ENCODE peak calls at places on chromosomes 12 and 14, in four cellular contexts. One of them, this sample, is unnamed.

GRCh38 chr14:23025181-23025788 is 9.4 kb downstream of the PSMB5 start:
- DNase-seq in stimulated activated CD4-positive, alpha-beta T cell treated with anti-CD3 and anti-CD28 coated beads, Interleukin-15, amount 100 ng/mL, for 24 hours: peak
- DNase-seq in amniotic stem cell: no peak
- DNase-seq in NCI-H774: no peak
- DNase-seq in this sample: no peak

GRCh38 chr12:113876160-113876559 is 90.0 kb downstream of the RBM19 start:
- DNase-seq in stimulated activated CD4-positive, alpha-beta T cell treated with anti-CD3 and anti-CD28 coated beads, Interleukin-15, amount 100 ng/mL, for 24 hours: no peak
- DNase-seq in NCI-H774: no peak
- DNase-seq in amniotic stem cell: no peak
- DNase-seq in this sample: no peak

GRCh38 chr14:100140452-100141132 is 18.9 kb downstream of the DEGS2 start:
- DNase-seq in stimulated activated CD4-positive, alpha-beta T cell treated with anti-CD3 and anti-CD28 coated beads, Interleukin-15, amount 100 ng/mL, for 24 hours: no peak
- DNase-seq in NCI-H774: no peak
- DNase-seq in amniotic stem cell: no peak
- DNase-seq in this sample: no peak

GRCh38 chr14:88005978-88006851 is 1.3 kb downstream of the GPR65 start:
- DNase-seq in NCI-H774: no peak
- DNase-seq in stimulated activated CD4-positive, alpha-beta T cell treated with anti-CD3 and anti-CD28 coated beads, Interleukin-15, amount 100 ng/mL, for 24 hours: peak
- DNase-seq in amniotic stem cell: no peak
- DNase-seq in this sample: no peak

GRCh38 chr12:45655186-45655585 is 74.3 kb upstream of the ARID2 start:
- DNase-seq in stimulated activated CD4-positive, alpha-beta T cell treated with anti-CD3 and anti-CD28 coated beads, Interleukin-15, amount 100 ng/mL, for 24 hours: peak
- DNase-seq in amniotic stem cell: no peak
- DNase-seq in NCI-H774: peak
- DNase-seq in this sample: peak

GRCh38 chr12:65672441-65672840 is 151.8 kb upstream of the HMGA2 start:
- DNase-seq in amniotic stem cell: no peak
- DNase-seq in NCI-H774: no peak
- DNase-seq in stimulated activated CD4-positive, alpha-beta T cell treated with anti-CD3 and anti-CD28 coated beads, Interleukin-15, amount 100 ng/mL, for 24 hours: no peak
- DNase-seq in this sample: no peak

GRCh38 chr12:132049442-132049841 is 94.7 kb downstream of the DDX51 start:
- DNase-seq in stimulated activated CD4-positive, alpha-beta T cell treated with anti-CD3 and anti-CD28 coated beads, Interleukin-15, amount 100 ng/mL, for 24 hours: no peak
- DNase-seq in amniotic stem cell: no peak
- DNase-seq in NCI-H774: no peak
- DNase-seq in this sample: no peak

GRCh38 chr12:59446156-59446555 is 149.7 kb upstream of the SLC16A7 start:
- DNase-seq in amniotic stem cell: no peak
- DNase-seq in stimulated activated CD4-positive, alpha-beta T cell treated with anti-CD3 and anti-CD28 coated beads, Interleukin-15, amount 100 ng/mL, for 24 hours: no peak
- DNase-seq in NCI-H774: no peak
- DNase-seq in this sample: no peak

GRCh38 chr12:10241781-10242180 is 29.1 kb downstream of the GABARAPL1 start:
- DNase-seq in stimulated activated CD4-positive, alpha-beta T cell treated with anti-CD3 and anti-CD28 coated beads, Interleukin-15, amount 100 ng/mL, for 24 hours: no peak
- DNase-seq in NCI-H774: no peak
- DNase-seq in amniotic stem cell: no peak
- DNase-seq in this sample: no peak

GRCh38 chr12:123401753-123402683 is 18.1 kb downstream of the KMT5A start:
- DNase-seq in NCI-H774: no peak
- DNase-seq in stimulated activated CD4-positive, alpha-beta T cell treated with anti-CD3 and anti-CD28 coated beads, Interleukin-15, amount 100 ng/mL, for 24 hours: no peak
- DNase-seq in amniotic stem cell: no peak
- DNase-seq in this sample: no peak

GRCh38 chr14:63045234-63045611 is at the start of gene KCNH5:
- DNase-seq in stimulated activated CD4-positive, alpha-beta T cell treated with anti-CD3 and anti-CD28 coated beads, Interleukin-15, amount 100 ng/mL, for 24 hours: peak
- DNase-seq in NCI-H774: peak
- DNase-seq in amniotic stem cell: no peak
- DNase-seq in this sample: no peak

GRCh38 chr12:131202592-131203378 is 249.1 kb downstream of the ADGRD1 start:
- DNase-seq in stimulated activated CD4-positive, alpha-beta T cell treated with anti-CD3 and anti-CD28 coated beads, Interleukin-15, amount 100 ng/mL, for 24 hours: no peak
- DNase-seq in NCI-H774: no peak
- DNase-seq in amniotic stem cell: no peak
- DNase-seq in this sample: no peak

GRCh38 chr12:43969882-43970281 is 134.0 kb downstream of the TMEM117 start:
- DNase-seq in NCI-H774: no peak
- DNase-seq in amniotic stem cell: no peak
- DNase-seq in stimulated activated CD4-positive, alpha-beta T cell treated with anti-CD3 and anti-CD28 coated beads, Interleukin-15, amount 100 ng/mL, for 24 hours: no peak
- DNase-seq in this sample: no peak

GRCh38 chr12:124928912-124929530 is 14.6 kb upstream of the UBC start:
- DNase-seq in NCI-H774: no peak
- DNase-seq in stimulated activated CD4-positive, alpha-beta T cell treated with anti-CD3 and anti-CD28 coated beads, Interleukin-15, amount 100 ng/mL, for 24 hours: no peak
- DNase-seq in amniotic stem cell: no peak
- DNase-seq in this sample: no peak

GRCh38 chr14:69043598-69044267 is 64.6 kb upstream of the ACTN1 start:
- DNase-seq in NCI-H774: no peak
- DNase-seq in stimulated activated CD4-positive, alpha-beta T cell treated with anti-CD3 and anti-CD28 coated beads, Interleukin-15, amount 100 ng/mL, for 24 hours: no peak
- DNase-seq in amniotic stem cell: no peak
- DNase-seq in this sample: no peak

GRCh38 chr12:67663121-67663520 is 14.6 kb downstream of the DYRK2 start:
- DNase-seq in amniotic stem cell: peak
- DNase-seq in stimulated activated CD4-positive, alpha-beta T cell treated with anti-CD3 and anti-CD28 coated beads, Interleukin-15, amount 100 ng/mL, for 24 hours: no peak
- DNase-seq in NCI-H774: no peak
- DNase-seq in this sample: no peak

GRCh38 chr14:100156776-100157175 is 2.7 kb downstream of the DEGS2 start:
- DNase-seq in NCI-H774: no peak
- DNase-seq in amniotic stem cell: no peak
- DNase-seq in stimulated activated CD4-positive, alpha-beta T cell treated with anti-CD3 and anti-CD28 coated beads, Interleukin-15, amount 100 ng/mL, for 24 hours: no peak
- DNase-seq in this sample: no peak

GRCh38 chr14:99633141-99633540 is 11.8 kb upstream of the HHIPL1 start:
- DNase-seq in NCI-H774: no peak
- DNase-seq in stimulated activated CD4-positive, alpha-beta T cell treated with anti-CD3 and anti-CD28 coated beads, Interleukin-15, amount 100 ng/mL, for 24 hours: no peak
- DNase-seq in amniotic stem cell: no peak
- DNase-seq in this sample: no peak

GRCh38 chr14:101927859-101928258 is 36.5 kb upstream of the DYNC1H1 start:
- DNase-seq in NCI-H774: no peak
- DNase-seq in stimulated activated CD4-positive, alpha-beta T cell treated with anti-CD3 and anti-CD28 coated beads, Interleukin-15, amount 100 ng/mL, for 24 hours: peak
- DNase-seq in amniotic stem cell: peak
- DNase-seq in this sample: no peak

GRCh38 chr14:67623114-67623513 is 3.4 kb downstream of the ARG2 start:
- DNase-seq in NCI-H774: no peak
- DNase-seq in amniotic stem cell: no peak
- DNase-seq in stimulated activated CD4-positive, alpha-beta T cell treated with anti-CD3 and anti-CD28 coated beads, Interleukin-15, amount 100 ng/mL, for 24 hours: no peak
- DNase-seq in this sample: no peak

GRCh38 chr14:69181491-69181890 is 9.8 kb upstream of the EXD2 start:
- DNase-seq in stimulated activated CD4-positive, alpha-beta T cell treated with anti-CD3 and anti-CD28 coated beads, Interleukin-15, amount 100 ng/mL, for 24 hours: no peak
- DNase-seq in NCI-H774: no peak
- DNase-seq in amniotic stem cell: no peak
- DNase-seq in this sample: no peak

GRCh38 chr12:13044002-13044858 is at the start of gene FAM234B:
- DNase-seq in stimulated activated CD4-positive, alpha-beta T cell treated with anti-CD3 and anti-CD28 coated beads, Interleukin-15, amount 100 ng/mL, for 24 hours: peak
- DNase-seq in amniotic stem cell: peak
- DNase-seq in NCI-H774: peak
- DNase-seq in this sample: peak

GRCh38 chr12:116650062-116650461 is 87.8 kb downstream of the SPRING1 start:
- DNase-seq in NCI-H774: no peak
- DNase-seq in stimulated activated CD4-positive, alpha-beta T cell treated with anti-CD3 and anti-CD28 coated beads, Interleukin-15, amount 100 ng/mL, for 24 hours: no peak
- DNase-seq in amniotic stem cell: no peak
- DNase-seq in this sample: no peak

GRCh38 chr14:78254911-78255431 is 84.8 kb downstream of the NRXN3 start:
- DNase-seq in stimulated activated CD4-positive, alpha-beta T cell treated with anti-CD3 and anti-CD28 coated beads, Interleukin-15, amount 100 ng/mL, for 24 hours: peak
- DNase-seq in NCI-H774: peak
- DNase-seq in amniotic stem cell: no peak
- DNase-seq in this sample: no peak

GRCh38 chr12:101299931-101300330 is 20.0 kb downstream of the UTP20 start:
- DNase-seq in amniotic stem cell: no peak
- DNase-seq in NCI-H774: no peak
- DNase-seq in stimulated activated CD4-positive, alpha-beta T cell treated with anti-CD3 and anti-CD28 coated beads, Interleukin-15, amount 100 ng/mL, for 24 hours: no peak
- DNase-seq in this sample: no peak

GRCh38 chr12:51083140-51083833 is at the start of gene CSRNP2:
- DNase-seq in stimulated activated CD4-positive, alpha-beta T cell treated with anti-CD3 and anti-CD28 coated beads, Interleukin-15, amount 100 ng/mL, for 24 hours: peak
- DNase-seq in amniotic stem cell: peak
- DNase-seq in NCI-H774: peak
- DNase-seq in this sample: peak

GRCh38 chr14:69483765-69484443 is 624 bp upstream of the PLEKHD1 start:
- DNase-seq in stimulated activated CD4-positive, alpha-beta T cell treated with anti-CD3 and anti-CD28 coated beads, Interleukin-15, amount 100 ng/mL, for 24 hours: no peak
- DNase-seq in NCI-H774: no peak
- DNase-seq in amniotic stem cell: no peak
- DNase-seq in this sample: peak

GRCh38 chr14:69868363-69868963 is 10.8 kb upstream of the SMOC1 start:
- DNase-seq in NCI-H774: no peak
- DNase-seq in stimulated activated CD4-positive, alpha-beta T cell treated with anti-CD3 and anti-CD28 coated beads, Interleukin-15, amount 100 ng/mL, for 24 hours: no peak
- DNase-seq in amniotic stem cell: no peak
- DNase-seq in this sample: no peak

GRCh38 chr12:109710279-109710746 is 3.3 kb upstream of the FAM222A start:
- DNase-seq in stimulated activated CD4-positive, alpha-beta T cell treated with anti-CD3 and anti-CD28 coated beads, Interleukin-15, amount 100 ng/mL, for 24 hours: no peak
- DNase-seq in NCI-H774: no peak
- DNase-seq in amniotic stem cell: no peak
- DNase-seq in this sample: no peak

GRCh38 chr12:52659395-52659794 is 7.4 kb upstream of the KRT2 start:
- DNase-seq in stimulated activated CD4-positive, alpha-beta T cell treated with anti-CD3 and anti-CD28 coated beads, Interleukin-15, amount 100 ng/mL, for 24 hours: no peak
- DNase-seq in amniotic stem cell: no peak
- DNase-seq in NCI-H774: no peak
- DNase-seq in this sample: no peak

GRCh38 chr12:66941150-66941549 is 262.3 kb upstream of the GRIP1 start:
- DNase-seq in stimulated activated CD4-positive, alpha-beta T cell treated with anti-CD3 and anti-CD28 coated beads, Interleukin-15, amount 100 ng/mL, for 24 hours: peak
- DNase-seq in NCI-H774: no peak
- DNase-seq in amniotic stem cell: no peak
- DNase-seq in this sample: no peak

GRCh38 chr14:79783061-79783460 is 428.2 kb downstream of the DIO2 start:
- DNase-seq in stimulated activated CD4-positive, alpha-beta T cell treated with anti-CD3 and anti-CD28 coated beads, Interleukin-15, amount 100 ng/mL, for 24 hours: no peak
- DNase-seq in NCI-H774: peak
- DNase-seq in amniotic stem cell: no peak
- DNase-seq in this sample: no peak

This sample was measured in T47D.